ENCODE peak calls at places on chromosomes 7 and 10, in five cellular contexts. A, I, Y, G and M are unnamed samples.

GRCh38 chr7:106418526-106418925 is 133.7 kb upstream of the NAMPT start:
- DNase-seq in G (no peak), A (no peak), I (no peak), Y (peak; percentile 41), M (no peak)

GRCh38 chr10:86733260-86733671 is 23.2 kb upstream of the BMPR1A start:
- DNase-seq in I (peak; percentile 86), G (no peak), Y (peak; percentile 8), A (no peak), M (no peak)

GRCh38 chr10:66834802-66835201 is 91.0 kb upstream of the LRRTM3 start:
- DNase-seq in G (no peak), A (no peak), Y (no peak), I (no peak), M (no peak)

GRCh38 chr10:46264737-46265368 is 21.9 kb upstream of the ANTXRL start:
- DNase-seq in G (no peak), A (peak; percentile 61), I (no peak), Y (no peak), M (no peak)

GRCh38 chr10:77943086-77943901 is 16.7 kb upstream of the DLG5 start:
- DNase-seq in A (no peak), I (no peak), Y (peak; percentile 73), G (no peak), M (no peak)

GRCh38 chr10:89591796-89592271 is 53.2 kb downstream of the PANK1 start:
- DNase-seq in Y (peak; percentile 32), I (peak; percentile 64), A (no peak), G (peak; percentile 12), M (no peak)

GRCh38 chr10:50322075-50322474 is 70.8 kb upstream of the ASAH2 start:
- DNase-seq in I (no peak), A (no peak), G (no peak), Y (peak; percentile 63), M (no peak)

GRCh38 chr10:73850863-73851461 is 23.4 kb downstream of the CAMK2G start:
- DNase-seq in I (peak; percentile 96), Y (peak; percentile 50), A (no peak), G (peak; percentile 20), M (peak; percentile 43)

GRCh38 chr10:69696073-69696731 is 66.2 kb downstream of the FAM241B start:
- DNase-seq in I (no peak), Y (peak; percentile 91), G (no peak), A (no peak), M (no peak)

GRCh38 chr10:128440513-128441160 is 314.4 kb upstream of the MKI67 start:
- DNase-seq in I (no peak), Y (no peak), A (no peak), G (no peak), M (no peak)

GRCh38 chr7:101066141-101066857 is 19.0 kb upstream of the TRIM56 start:
- DNase-seq in Y (no peak), I (no peak), G (no peak), A (peak; percentile 37), M (no peak)

GRCh38 chr7:157980774-157981173 is 606.8 kb downstream of the PTPRN2 start:
- DNase-seq in Y (no peak), I (peak; percentile 24), A (peak; percentile 39), G (no peak), M (no peak)

GRCh38 chr7:41999736-42000283 is 237.2 kb downstream of the GLI3 start:
- DNase-seq in A (no peak), Y (peak; percentile 31), I (no peak), G (no peak), M (no peak)
- H3K27ac ChIP-seq in A (no peak overlapping the region), Y (no peak overlapping the region), I (no peak overlapping the region), G (no peak overlapping the region), M (no peak overlapping the region)

DNA sequence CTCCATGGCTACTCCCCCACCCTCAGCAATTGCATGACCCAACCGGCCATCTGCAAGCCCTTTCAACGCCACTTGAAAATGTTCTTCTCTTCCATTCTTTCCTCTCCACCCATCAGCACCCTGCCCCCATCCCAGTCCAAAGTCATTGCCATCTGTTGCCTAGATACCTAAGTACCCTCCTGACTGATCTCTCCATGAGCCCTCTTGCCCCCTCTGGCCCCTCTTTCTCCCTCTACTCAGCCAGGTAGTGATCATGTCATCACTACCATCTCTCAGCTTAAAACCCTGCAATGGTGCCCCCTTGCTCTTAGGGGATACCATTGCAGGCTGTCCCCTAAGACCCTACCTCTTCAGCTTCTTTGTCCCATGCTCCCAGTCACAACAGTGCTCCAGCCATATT is 30.5 kb upstream of the BTRC start:
- DNase-seq in G (no peak), A (no peak), I (no peak), Y (no peak), M (no peak)
- TF ChIP-seq CTCF in G (no peak), A (no peak), I (no peak), Y (no peak), M (no peak)

GRCh38 chr7:55059006-55059405 is 40.2 kb downstream of the EGFR start:
- DNase-seq in I (no peak), A (no peak), Y (no peak), G (no peak), M (no peak)

GRCh38 chr7:55062106-55062499 is 43.3 kb downstream of the EGFR start:
- DNase-seq in A (no peak), I (no peak), G (no peak), Y (no peak), M (no peak)

GRCh38 chr7:55063036-55063435 is 44.2 kb downstream of the EGFR start:
- DNase-seq in I (no peak), Y (no peak), G (no peak), A (no peak), M (no peak)

GRCh38 chr7:55060085-55060484 is 41.3 kb downstream of the EGFR start:
- DNase-seq in I (no peak), Y (no peak), G (no peak), A (no peak), M (no peak)

GRCh38 chr7:55060690-55061414 is 42.0 kb downstream of the EGFR start:
- DNase-seq in A (no peak), Y (peak; percentile 78), G (peak; percentile 88), I (no peak), M (no peak)
- H3K4me1 ChIP-seq in A (no peaks in the 10 kb centered on the region), Y (peaks cover 38% of the 10 kb centered on the region), G (no peaks in the 10 kb centered on the region), I (peaks cover 27% of the 10 kb centered on the region), M (peaks cover 41% of the 10 kb centered on the region)

GRCh38 chr10:6278519-6279120 is 75.9 kb downstream of the PFKFB3 start:
- DNase-seq in G (no peak), A (no peak), Y (no peak), I (no peak), M (peak; percentile 31)

GRCh38 chr10:6283632-6284031 is 80.9 kb downstream of the PFKFB3 start:
- DNase-seq in I (no peak), A (no peak), Y (no peak), G (no peak), M (no peak)

GRCh38 chr10:6282454-6282958 is 79.8 kb downstream of the PFKFB3 start:
- DNase-seq in A (no peak), G (no peak), Y (no peak), I (no peak), M (no peak)

GRCh38 chr10:6280291-6280690 is 77.6 kb downstream of the PFKFB3 start:
- DNase-seq in G (no peak), I (no peak), Y (no peak), A (no peak), M (no peak)

DNA sequence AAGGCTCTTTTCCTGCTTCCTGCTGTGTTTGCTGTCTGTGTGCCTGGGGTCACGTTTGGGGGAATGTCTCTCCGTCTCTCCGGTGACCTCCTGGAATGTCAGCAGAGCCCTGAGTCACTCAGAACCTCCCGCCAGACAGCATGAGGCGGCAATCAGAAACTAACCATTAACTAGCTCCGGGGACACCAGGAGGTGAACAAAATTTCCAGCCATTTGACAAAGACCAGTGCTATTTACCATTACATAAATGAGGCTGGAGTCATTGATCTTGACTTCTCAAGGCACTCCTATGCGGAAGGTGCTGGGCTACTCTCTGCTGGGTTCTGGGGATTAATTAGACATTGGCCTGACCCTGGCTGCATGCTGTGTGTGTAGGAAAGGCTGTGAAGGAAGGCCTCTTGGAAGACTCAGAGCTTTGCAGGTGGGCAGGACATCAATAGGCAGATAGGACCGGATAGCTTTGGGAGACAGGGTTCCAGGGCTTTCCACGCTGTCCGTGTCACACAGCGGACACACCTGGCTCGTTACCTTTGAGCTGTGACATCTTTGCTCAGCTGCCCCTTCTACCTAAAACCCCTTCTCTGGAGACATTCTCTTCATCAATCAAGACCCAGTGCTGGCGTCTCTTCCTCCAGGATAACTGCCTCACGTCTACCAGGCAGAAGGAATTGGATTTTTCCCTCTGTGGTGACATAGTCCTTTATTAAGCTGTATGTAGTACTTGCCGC is 77.0 kb downstream of the PFKFB3 start:
- DNase-seq in A (no peak), I (no peak), Y (peak; percentile 66), G (no peak), M (no peak)
- H3K27ac ChIP-seq in A (no peak overlapping the region), I (peak overlapping the region; percentile 48), Y (peak overlapping the region; percentile 2), G (no peak overlapping the region), M (peak overlapping the region; percentile 85)

GRCh38 chr10:122141821-122142651 is 129.1 kb upstream of the BTBD16 start:
- DNase-seq in A (peak; percentile 71), Y (peak; percentile 63), G (no peak), I (peak; percentile 91), M (no peak)

GRCh38 chr10:122139226-122139625 is 131.9 kb upstream of the BTBD16 start:
- DNase-seq in Y (no peak), I (no peak), A (no peak), G (no peak), M (no peak)

GRCh38 chr10:122139627-122140151 is 131.4 kb upstream of the BTBD16 start:
- DNase-seq in G (no peak), I (no peak), Y (no peak), A (no peak), M (no peak)

GRCh38 chr10:122140941-122141623 is 130.0 kb upstream of the BTBD16 start:
- DNase-seq in G (peak; percentile 94), Y (peak; percentile 94), A (no peak), I (peak; percentile 98), M (peak; percentile 99)

DNA sequence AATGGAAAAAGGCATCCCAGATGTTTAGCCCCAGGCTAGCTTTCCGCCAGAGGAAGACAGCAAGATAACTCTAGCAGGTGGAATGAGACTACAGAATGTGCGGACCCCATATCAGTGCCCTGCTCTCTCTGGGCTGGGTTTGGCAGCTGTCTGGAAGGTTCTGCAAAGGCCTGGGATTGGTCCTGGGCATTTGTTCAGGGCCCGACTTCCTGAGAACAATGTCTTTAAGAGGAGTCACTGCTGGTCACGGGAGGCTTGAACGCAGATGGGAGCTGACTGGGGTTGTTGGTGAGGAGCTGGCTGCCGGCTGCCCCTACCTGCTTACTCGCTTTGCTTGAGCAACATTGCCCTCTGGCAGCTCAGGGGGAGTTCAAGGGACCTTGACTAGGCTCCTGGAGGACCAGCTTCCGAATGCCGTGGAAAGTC is 130.6 kb upstream of the BTBD16 start:
- DNase-seq in I (peak; percentile 83), G (no peak), Y (peak; percentile 66), A (no peak), M (peak; percentile 40)
- TF ChIP-seq CTCF in I (no peak), G (no peak), Y (no peak), A (no peak), M (no peak)

GRCh38 chr7:50140688-50141087 is 47.6 kb upstream of the ZPBP start:
- DNase-seq in G (no peak), I (no peak), Y (no peak), A (no peak), M (no peak)
- H3K4me1 ChIP-seq in G (no peaks in the 10 kb centered on the region), I (no peaks in the 10 kb centered on the region), Y (no peaks in the 10 kb centered on the region), A (no peaks in the 10 kb centered on the region), M (no peaks in the 10 kb centered on the region)